ENCODE peak calls at places on chromosomes 16 and 17, in nine cellular contexts. P is stimulated activated CD4-positive, alpha-beta T cell treated with anti-CD3 and anti-CD28 coated beads, TNF-alpha, amount 100 ng/mL, for 24 hours; C is WTC11; W is Daoy; N is LHCN-M2; A is left colon; R is ACHN; K is NCI-H1694; G is astrocyte of the spinal cord. S is an unnamed sample.

GRCh38 chr17:82709024-82709675 is 7.4 kb upstream of the FN3KRP start:
- DNase-seq in P (no peak), C (no peak), W (no peak), N (no peak), A (no peak), R (no peak), K (no peak), G (no peak), S (no peak)

GRCh38 chr17:81863833-81864768 is 3.8 kb upstream of the P4HB start:
- DNase-seq in P (no peak), C (no peak), W (no peak), N (no peak), A (no peak), R (no peak), K (no peak), G (no peak), S (no peak)

GRCh38 chr16:13959626-13960025 is 39.7 kb downstream of the ERCC4 start:
- DNase-seq in P (no peak), C (no peak), W (no peak), N (no peak), A (no peak), R (no peak), K (no peak), G (no peak), S (no peak)

GRCh38 chr16:8183186-8184099 is 406.9 kb downstream of the TMEM114 start:
- DNase-seq in P (no peak), C (no peak), W (no peak), N (no peak), A (no peak), R (no peak), K (no peak), G (no peak), S (no peak)

GRCh38 chr17:73644145-73645049 is at the start of gene SDK2:
- DNase-seq in P (no peak), C (no peak), W (peak), N (no peak), A (no peak), R (no peak), K (no peak), G (peak), S (no peak)

GRCh38 chr17:57892146-57892819 is 42.4 kb upstream of the MRPS23 start:
- DNase-seq in P (peak), C (peak), W (peak), N (peak), A (peak), R (peak), K (peak), G (peak), S (peak)

GRCh38 chr16:31869511-31870201 is 4.0 kb upstream of the ZNF267 start:
- DNase-seq in P (peak), C (no peak), W (peak), N (peak), A (no peak), R (peak), K (no peak), G (peak), S (peak)

GRCh38 chr17:48066192-48066591 is 18.0 kb downstream of the NFE2L1 start:
- DNase-seq in P (no peak), C (no peak), W (no peak), N (no peak), A (no peak), R (no peak), K (no peak), G (no peak), S (no peak)

GRCh38 chr16:88566158-88566557 is 4.0 kb upstream of the ZC3H18 start:
- DNase-seq in P (peak), C (no peak), W (peak), N (peak), A (no peak), R (no peak), K (no peak), G (peak), S (no peak)

GRCh38 chr17:35577826-35578194 is 561 bp downstream of the PEX12 start:
- DNase-seq in P (no peak), C (no peak), W (peak), N (peak), A (peak), R (peak), K (no peak), G (peak), S (no peak)

GRCh38 chr16:74226361-74226979 is 70.1 kb upstream of the PSMD7 start:
- DNase-seq in P (no peak), C (no peak), W (peak), N (peak), A (no peak), R (peak), K (peak), G (peak), S (no peak)

GRCh38 chr17:17043668-17044226 is 1.5 kb downstream of the MPRIP start:
- DNase-seq in P (no peak), C (peak), W (peak), N (no peak), A (peak), R (peak), K (no peak), G (no peak), S (no peak)

GRCh38 chr17:49515196-49515770 is 20.2 kb downstream of the NGFR start:
- DNase-seq in P (no peak), C (peak), W (peak), N (peak), A (peak), R (peak), K (peak), G (peak), S (peak)

GRCh38 chr16:84967828-84968227 is 43.5 kb downstream of the ZDHHC7 start:
- DNase-seq in P (no peak), C (no peak), W (no peak), N (no peak), A (no peak), R (no peak), K (no peak), G (no peak), S (no peak)

S was measured in substantia nigra.